ENCODE peak calls at places on chromosome 3, in seven cellular contexts. Z, A, O, X, E, D and F are unnamed samples.

GRCh38 chr3:177478170-177478859 is 281.0 kb upstream of the TBL1XR1 start:
- DNase-seq in Z (peak), A (no peak), O (no peak), X (peak), E (peak), D (no peak), F (no peak)

GRCh38 chr3:10956531-10956930 is 36.0 kb upstream of the SLC6A1 start:
- DNase-seq in Z (no peak), A (no peak), O (no peak), X (no peak), E (no peak), D (no peak), F (no peak)

GRCh38 chr3:129654126-129654525 is 47.6 kb upstream of the PLXND1 start:
- DNase-seq in Z (no peak), A (no peak), O (no peak), X (no peak), E (no peak), D (no peak), F (no peak)

GRCh38 chr3:42764561-42765295 is 8.3 kb downstream of the CCDC13 start:
- DNase-seq in Z (no peak), A (no peak), O (no peak), X (no peak), E (no peak), D (no peak), F (no peak)

GRCh38 chr3:156689589-156689988 is 15.2 kb downstream of the TIPARP start:
- DNase-seq in Z (no peak), A (no peak), O (no peak), X (no peak), E (no peak), D (no peak), F (peak)

GRCh38 chr3:124845406-124845805 is 41.8 kb downstream of the ITGB5 start:
- DNase-seq in Z (no peak), A (no peak), O (no peak), X (no peak), E (peak), D (peak), F (no peak)

GRCh38 chr3:178778579-178778978 is 242.3 kb downstream of the KCNMB2 start:
- DNase-seq in Z (no peak), A (no peak), O (no peak), X (no peak), E (no peak), D (no peak), F (no peak)

GRCh38 chr3:147189016-147189415 is 217.3 kb downstream of the ZIC4 start:
- DNase-seq in Z (no peak), A (no peak), O (no peak), X (no peak), E (no peak), D (no peak), F (no peak)

GRCh38 chr3:162142511-162142910 is 645.9 kb downstream of the OTOL1 start:
- DNase-seq in Z (no peak), A (no peak), O (no peak), X (no peak), E (no peak), D (no peak), F (no peak)

GRCh38 chr3:38374221-38374620 is 27.6 kb downstream of the XYLB start:
- DNase-seq in Z (no peak), A (no peak), O (peak), X (no peak), E (no peak), D (peak), F (no peak)

GRCh38 chr3:115381573-115381912 is 234.5 kb upstream of the ZBTB20 start:
- DNase-seq in Z (no peak), A (no peak), O (no peak), X (no peak), E (no peak), D (no peak), F (no peak)

GRCh38 chr3:60553144-60553543 is 698.1 kb downstream of the FHIT start:
- DNase-seq in Z (no peak), A (no peak), O (no peak), X (no peak), E (no peak), D (no peak), F (no peak)

GRCh38 chr3:186052096-186052495 is 56.8 kb downstream of the ETV5 start:
- DNase-seq in Z (no peak), A (no peak), O (no peak), X (no peak), E (no peak), D (no peak), F (no peak)

GRCh38 chr3:1439395-1439794 is 346.6 kb downstream of the CNTN6 start:
- DNase-seq in Z (peak), A (no peak), O (peak), X (no peak), E (no peak), D (no peak), F (no peak)

GRCh38 chr3:45958333-45958791 is 15.1 kb downstream of the CXCR6 start:
- DNase-seq in Z (no peak), A (no peak), O (no peak), X (no peak), E (no peak), D (peak), F (no peak)

GRCh38 chr3:172152869-172153268 is 113.5 kb downstream of the FNDC3B start:
- DNase-seq in Z (no peak), A (no peak), O (no peak), X (no peak), E (no peak), D (no peak), F (no peak)

GRCh38 chr3:12808587-12808986 is 12.1 kb downstream of the CAND2 start:
- DNase-seq in Z (no peak), A (no peak), O (no peak), X (no peak), E (no peak), D (no peak), F (no peak)

GRCh38 chr3:21704796-21705195 is 46.2 kb downstream of the ZNF385D start:
- DNase-seq in Z (no peak), A (no peak), O (no peak), X (no peak), E (no peak), D (no peak), F (no peak)

GRCh38 chr3:148211725-148212124 is 486.0 kb upstream of the AGTR1 start:
- DNase-seq in Z (no peak), A (no peak), O (no peak), X (peak), E (no peak), D (no peak), F (no peak)

GRCh38 chr3:158663832-158664231 is 8.6 kb downstream of the LXN start:
- DNase-seq in Z (no peak), A (no peak), O (no peak), X (no peak), E (no peak), D (no peak), F (no peak)

GRCh38 chr3:168796339-168796738 is 700.6 kb upstream of the GOLIM4 start:
- DNase-seq in Z (no peak), A (no peak), O (no peak), X (no peak), E (no peak), D (no peak), F (no peak)

GRCh38 chr3:174330303-174330702 is 528.8 kb upstream of the NAALADL2 start:
- DNase-seq in Z (no peak), A (no peak), O (no peak), X (no peak), E (no peak), D (no peak), F (no peak)

GRCh38 chr3:14652-15051 is 181.9 kb upstream of the CHL1 start:
- DNase-seq in Z (no peak), A (no peak), O (no peak), X (no peak), E (no peak), D (no peak), F (no peak)

GRCh38 chr3:16366-16765 is 180.2 kb upstream of the CHL1 start:
- DNase-seq in Z (no peak), A (no peak), O (no peak), X (no peak), E (no peak), D (no peak), F (no peak)

GRCh38 chr3:11734-12133 is 184.8 kb upstream of the CHL1 start:
- DNase-seq in Z (no peak), A (no peak), O (no peak), X (no peak), E (peak), D (no peak), F (no peak)
- TF ChIP-seq POLR2A in Z (no peak), A (no peak), O (no peak), X (no peak), E (no peak), D (no peak), F (no peak)

GRCh38 chr3:112333002-112333385 is at the start of gene CD200:
- DNase-seq in Z (peak), A (peak), O (no peak), X (no peak), E (peak), D (peak), F (no peak)
- TF ChIP-seq POLR2A in Z (peak), A (no peak), O (no peak), X (no peak), E (peak), D (no peak), F (no peak)

GRCh38 chr3:187077537-187077936 is 61.8 kb downstream of the RPL39L start:
- DNase-seq in Z (no peak), A (no peak), O (no peak), X (no peak), E (no peak), D (no peak), F (no peak)

GRCh38 chr3:187077085-187077484 is 62.2 kb downstream of the RPL39L start:
- DNase-seq in Z (no peak), A (no peak), O (no peak), X (no peak), E (no peak), D (no peak), F (no peak)

GRCh38 chr3:187076297-187076696 is 63.0 kb downstream of the RPL39L start:
- DNase-seq in Z (no peak), A (no peak), O (no peak), X (no peak), E (no peak), D (no peak), F (no peak)

GRCh38 chr3:187080799-187081450 is 58.4 kb downstream of the RPL39L start:
- DNase-seq in Z (no peak), A (no peak), O (peak), X (no peak), E (no peak), D (no peak), F (no peak)

GRCh38 chr3:187079090-187080022 is 59.9 kb downstream of the RPL39L start:
- DNase-seq in Z (no peak), A (no peak), O (no peak), X (no peak), E (no peak), D (no peak), F (no peak)
- TF ChIP-seq POLR2A in Z (no peak), A (no peak), O (no peak), X (no peak), E (no peak), D (no peak), F (no peak)

DNA sequence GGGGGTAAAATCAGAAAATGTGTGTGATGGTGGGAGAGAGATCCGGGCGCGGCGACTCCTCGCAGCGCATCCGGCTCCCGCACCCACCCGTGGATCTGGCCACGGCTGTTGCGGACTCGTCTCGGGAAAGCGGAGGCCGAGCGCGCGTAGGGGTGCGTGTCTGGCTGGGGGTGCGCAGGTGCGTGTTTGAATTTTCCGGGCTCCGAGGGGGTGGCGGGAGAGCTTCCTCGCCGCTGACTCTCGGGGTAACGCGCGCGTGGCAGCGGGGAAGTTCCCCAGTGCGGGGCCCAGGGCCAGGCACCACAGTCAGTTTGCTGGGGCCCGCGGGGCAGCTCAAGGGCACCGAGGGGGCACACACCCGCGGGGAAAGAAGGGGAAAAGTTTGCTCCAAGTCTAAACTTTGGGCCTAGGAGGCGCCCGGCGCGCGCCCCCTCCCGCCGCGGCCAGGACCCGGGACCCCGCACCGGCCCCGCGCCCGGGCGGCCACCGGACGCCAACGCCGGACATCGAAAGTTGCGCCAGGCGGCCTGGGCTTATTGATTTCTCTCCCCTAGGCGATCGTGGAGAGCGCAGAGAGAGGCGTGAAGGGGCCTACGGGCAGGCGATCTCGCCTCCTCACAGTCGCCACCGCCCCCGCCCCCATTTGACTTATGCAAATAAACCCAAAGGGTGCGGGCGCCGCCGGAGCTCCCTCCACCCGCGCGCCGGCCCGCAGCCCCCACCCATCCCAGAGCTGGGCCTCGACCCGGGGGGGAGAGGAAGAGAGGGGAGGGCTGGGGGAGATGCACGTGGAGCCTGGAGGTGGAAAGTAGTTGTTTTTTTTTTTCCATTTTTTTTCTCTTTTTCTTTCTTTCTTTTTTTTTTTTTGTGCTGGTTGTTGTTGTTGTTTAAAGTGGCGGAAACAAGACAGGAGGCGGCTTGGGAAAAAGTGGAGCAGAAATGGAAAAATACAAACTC is 638 bp downstream of the FOXP1 start:
- DNase-seq in Z (peak), A (peak), O (peak), X (no peak), E (peak), D (peak), F (peak)
- TF ChIP-seq POLR2A in Z (no peak), A (no peak), O (no peak), X (no peak), E (no peak), D (no peak), F (no peak)

GRCh38 chr3:48467110-48467454 is 20.5 kb downstream of the ATRIP start:
- DNase-seq in Z (no peak), A (no peak), O (no peak), X (no peak), E (no peak), D (no peak), F (no peak)
- TF ChIP-seq POLR2A in Z (no peak), A (no peak), O (no peak), X (no peak), E (no peak), D (no peak), F (no peak)

GRCh38 chr3:50616003-50616769 is 765 bp upstream of the MAPKAPK3 start:
- DNase-seq in Z (peak), A (peak), O (peak), X (peak), E (peak), D (peak), F (peak)
- TF ChIP-seq POLR2A in Z (peak), A (no peak), O (no peak), X (no peak), E (no peak), D (no peak), F (peak)

DNA sequence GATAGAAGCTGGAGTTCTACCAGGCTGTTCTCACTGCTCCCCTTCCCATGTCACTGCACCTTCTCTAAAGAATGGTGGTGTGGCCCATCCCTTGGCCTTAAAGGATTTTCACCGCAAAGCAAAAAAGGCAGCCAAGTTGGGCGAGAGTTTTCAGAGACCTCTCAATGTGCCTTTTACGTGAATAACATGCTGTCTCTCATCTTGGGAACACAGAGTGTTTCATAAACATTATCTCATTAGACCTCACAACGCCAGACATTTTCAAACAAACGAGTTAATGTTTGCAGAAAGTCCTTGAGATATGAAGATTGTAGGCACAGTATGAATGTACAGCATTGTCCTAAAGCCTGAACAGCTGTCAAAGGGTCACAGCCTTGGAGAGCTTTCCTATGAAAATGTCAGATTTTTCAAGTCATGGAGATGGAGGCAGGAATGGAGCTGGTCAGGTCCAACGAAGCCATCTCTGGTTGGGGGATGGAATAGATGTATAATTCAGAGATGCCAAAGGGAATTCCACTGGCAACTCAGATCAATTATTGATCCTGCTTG is 21.3 kb downstream of the TM4SF1 start:
- DNase-seq in Z (no peak), A (no peak), O (no peak), X (no peak), E (no peak), D (no peak), F (no peak)
- TF ChIP-seq POLR2A in Z (no peak), A (no peak), O (no peak), X (no peak), E (no peak), D (no peak), F (no peak)

GRCh38 chr3:126468028-126468891 is 7.4 kb downstream of the ZXDC start:
- DNase-seq in Z (no peak), A (no peak), O (peak), X (no peak), E (no peak), D (peak), F (no peak)
- TF ChIP-seq POLR2A in Z (no peak), A (no peak), O (no peak), X (no peak), E (no peak), D (no peak), F (no peak)

DNA sequence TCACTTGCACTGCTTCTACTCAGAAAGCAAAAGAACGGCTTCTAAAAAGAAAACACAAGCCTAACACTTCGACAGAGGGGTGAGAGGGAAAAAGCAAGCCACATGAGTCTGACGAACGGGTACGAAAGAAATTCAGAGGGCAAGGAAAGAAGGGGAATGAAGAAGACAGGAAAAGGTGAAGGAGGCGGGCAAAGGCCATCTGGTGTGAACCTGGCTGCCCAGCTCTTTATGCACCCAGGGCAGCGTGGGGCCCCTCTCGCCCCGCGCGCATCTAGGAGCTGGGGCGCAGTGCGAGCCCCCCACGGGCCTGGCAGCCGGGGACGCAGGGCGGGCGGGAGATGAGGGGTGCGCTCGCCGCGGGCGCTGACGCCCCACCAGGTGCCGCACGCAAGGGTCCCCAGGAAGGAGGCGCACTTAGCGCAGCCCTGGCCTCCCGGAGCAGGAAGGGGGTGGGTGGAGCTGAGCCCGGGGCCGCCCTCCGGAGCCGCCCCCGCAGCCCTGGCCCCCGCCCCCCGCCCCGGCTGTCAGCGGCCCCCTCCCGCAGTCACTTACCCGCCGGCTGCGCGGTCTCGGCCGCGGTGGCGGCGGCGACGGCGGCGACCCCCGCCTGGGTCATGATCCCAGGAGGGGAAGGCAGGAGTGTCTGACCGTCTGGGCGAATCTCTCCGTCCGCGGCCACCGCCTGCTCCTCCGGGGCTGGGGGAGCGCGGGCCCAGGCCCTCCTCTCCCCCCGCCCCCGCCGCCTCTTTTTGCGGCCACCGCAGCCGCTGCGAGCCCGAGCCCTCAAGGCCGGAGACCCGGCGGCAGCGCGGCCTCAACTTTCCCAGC is at the start of gene USF3:
- DNase-seq in Z (peak), A (peak), O (peak), X (peak), E (peak), D (peak), F (peak)
- TF ChIP-seq POLR2A in Z (peak), A (no peak), O (peak), X (no peak), E (peak), D (no peak), F (no peak)

GRCh38 chr3:39414421-39414907 is 7.9 kb downstream of the RPSA start:
- DNase-seq in Z (no peak), A (no peak), O (peak), X (no peak), E (no peak), D (no peak), F (no peak)
- TF ChIP-seq POLR2A in Z (no peak), A (no peak), O (peak), X (no peak), E (no peak), D (no peak), F (peak)